ENCODE peak calls at places on chromosomes 5 and 9, in six cellular contexts. I, Z, A, V, S and P are unnamed samples.
A peak's percentile ranks its signal among the peaks of the same experiment; 100 is the strongest.

GRCh38 chr9:127207734-127208410 is 56.7 kb upstream of the GARNL3 start:
- DNase-seq in Z (no peak), V (no peak), I (no peak), S (no peak), A (no peak), P (no peak)

GRCh38 chr5:105146867-105147266 is 1584.3 kb upstream of the NUDT12 start:
- DNase-seq in I (no peak), V (no peak), Z (no peak), A (peak; percentile 47), S (peak; percentile 37), P (no peak)

GRCh38 chr9:91094324-91095083 is 267.2 kb downstream of the AUH start:
- DNase-seq in A (no peak), I (no peak), S (no peak), V (no peak), Z (no peak), P (no peak)

GRCh38 chr5:50874277-50874984 is 208.0 kb downstream of the PARP8 start:
- DNase-seq in A (peak; percentile 12), V (no peak), Z (no peak), I (no peak), S (peak; percentile 45), P (no peak)

GRCh38 chr5:175694371-175695160 is 36.7 kb downstream of the HRH2 start:
- DNase-seq in S (no peak), I (no peak), A (no peak), V (no peak), Z (no peak), P (no peak)

GRCh38 chr9:70602364-70603019 is 188.0 kb upstream of the KLF9 start:
- DNase-seq in S (peak; percentile 78), A (peak; percentile 93), V (peak; percentile 53), Z (peak; percentile 58), I (peak; percentile 68), P (peak; percentile 91)

GRCh38 chr5:57676228-57677098 is 193.9 kb upstream of the ACTBL2 start:
- DNase-seq in A (no peak), S (no peak), I (no peak), Z (no peak), V (no peak), P (peak; percentile 76)

GRCh38 chr9:135997070-135998012 is 36.2 kb upstream of the UBAC1 start:
- DNase-seq in I (no peak), S (no peak), V (no peak), Z (no peak), A (no peak), P (no peak)

GRCh38 chr5:150159741-150160179 is 4.1 kb upstream of the PDGFRB start:
- DNase-seq in I (no peak), S (peak; percentile 19), Z (no peak), A (peak; percentile 91), V (no peak), P (peak; percentile 87)

GRCh38 chr9:29556317-29556716 is 1983.0 kb upstream of the C9orf72 start:
- DNase-seq in I (no peak), A (peak; percentile 36), V (no peak), Z (no peak), S (peak; percentile 20), P (no peak)

GRCh38 chr5:149576021-149576420 is 5.3 kb upstream of the ARHGEF37 start:
- DNase-seq in V (no peak), A (no peak), Z (no peak), I (no peak), S (no peak), P (no peak)

GRCh38 chr9:109161471-109161870 is 5.6 kb downstream of the FRRS1L start:
- DNase-seq in S (no peak), I (no peak), V (no peak), A (no peak), Z (no peak), P (no peak)

GRCh38 chr5:23820764-23821471 is 313.5 kb downstream of the PRDM9 start:
- DNase-seq in A (peak; percentile 56), I (no peak), Z (no peak), V (no peak), S (peak; percentile 60), P (peak; percentile 1)

GRCh38 chr5:108259306-108259705 is 122.6 kb downstream of the FBXL17 start:
- DNase-seq in V (no peak), Z (no peak), A (peak; percentile 52), S (peak; percentile 62), I (no peak), P (peak; percentile 53)

GRCh38 chr5:61162832-61163567 is 732 bp upstream of the SMIM15 start:
- DNase-seq in A (peak; percentile 49), Z (no peak), V (no peak), I (no peak), S (peak; percentile 8), P (peak; percentile 36)

GRCh38 chr5:80231243-80231642 is 24.6 kb downstream of the SERINC5 start:
- DNase-seq in Z (no peak), A (peak; percentile 52), I (no peak), S (no peak), V (no peak), P (peak; percentile 90)

GRCh38 chr9:5499889-5500398 is 10.4 kb upstream of the PDCD1LG2 start:
- DNase-seq in V (no peak), A (peak; percentile 42), S (no peak), Z (no peak), I (no peak), P (peak; percentile 68)

GRCh38 chr5:38259062-38259857 is 901 bp downstream of the EGFLAM start:
- DNase-seq in V (no peak), I (no peak), S (no peak), Z (no peak), A (no peak), P (no peak)

GRCh38 chr9:121312169-121312568 is 44.2 kb downstream of the GSN start:
- DNase-seq in Z (no peak), V (no peak), I (no peak), A (no peak), S (no peak), P (no peak)
- H3K14ac ChIP-seq in Z (no peak overlapping the region), V (no peak overlapping the region), I (no peak overlapping the region), A (no peak overlapping the region), S (no peak overlapping the region), P (no peak overlapping the region)

GRCh38 chr9:88773627-88774244 is 217.5 kb upstream of the S1PR3 start:
- DNase-seq in I (no peak), S (no peak), A (peak; percentile 83), V (no peak), Z (no peak), P (peak; percentile 63)
- H3K4me1 ChIP-seq in I (no peaks in the 10 kb centered on the region), S (peaks cover 31% of the 10 kb centered on the region), A (peaks cover 21% of the 10 kb centered on the region), V (peaks cover 37% of the 10 kb centered on the region), Z (no peaks in the 10 kb centered on the region), P (peaks cover 36% of the 10 kb centered on the region)

DNA sequence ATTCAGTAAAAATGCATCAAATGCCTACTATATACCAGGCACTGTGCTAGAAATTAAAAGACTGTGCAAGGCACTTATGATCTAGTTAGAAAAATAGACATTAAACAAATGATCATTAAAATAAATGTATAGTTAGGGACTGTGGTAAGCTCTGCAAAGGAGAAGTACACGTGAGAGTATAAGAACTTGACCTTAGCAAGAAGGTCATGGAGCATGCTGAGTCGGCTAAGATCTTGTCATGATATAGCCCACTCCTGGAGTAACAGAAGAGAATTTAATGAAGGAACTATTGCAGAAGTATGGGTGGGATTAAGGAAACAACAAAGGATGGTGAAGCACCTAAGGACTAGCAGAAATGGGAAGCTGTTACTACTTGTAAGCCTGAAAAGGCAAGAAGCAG is 23.5 kb upstream of the SAP30L start:
- DNase-seq in S (no peak), A (no peak), Z (no peak), V (no peak), I (no peak), P (no peak)
- H3K14ac ChIP-seq in S (no peak overlapping the region), A (no peak overlapping the region), Z (no peak overlapping the region), V (no peak overlapping the region), I (no peak overlapping the region), P (no peak overlapping the region)

GRCh38 chr5:159345336-159345735 is 15.0 kb upstream of the IL12B start:
- DNase-seq in V (no peak), S (peak; percentile 4), A (no peak), I (no peak), Z (no peak), P (no peak)
- H3K4me1 ChIP-seq in V (no peaks in the 10 kb centered on the region), S (no peaks in the 10 kb centered on the region), A (no peaks in the 10 kb centered on the region), I (peaks cover 3% of the 10 kb centered on the region), Z (no peaks in the 10 kb centered on the region), P (peaks cover 2% of the 10 kb centered on the region)

GRCh38 chr9:37551888-37552287 is 24.3 kb downstream of the FBXO10 start:
- DNase-seq in Z (no peak), S (no peak), A (no peak), I (no peak), V (no peak), P (no peak)
- H3K14ac ChIP-seq in Z (no peak overlapping the region), S (no peak overlapping the region), A (no peak overlapping the region), I (no peak overlapping the region), V (no peak overlapping the region), P (no peak overlapping the region)

DNA sequence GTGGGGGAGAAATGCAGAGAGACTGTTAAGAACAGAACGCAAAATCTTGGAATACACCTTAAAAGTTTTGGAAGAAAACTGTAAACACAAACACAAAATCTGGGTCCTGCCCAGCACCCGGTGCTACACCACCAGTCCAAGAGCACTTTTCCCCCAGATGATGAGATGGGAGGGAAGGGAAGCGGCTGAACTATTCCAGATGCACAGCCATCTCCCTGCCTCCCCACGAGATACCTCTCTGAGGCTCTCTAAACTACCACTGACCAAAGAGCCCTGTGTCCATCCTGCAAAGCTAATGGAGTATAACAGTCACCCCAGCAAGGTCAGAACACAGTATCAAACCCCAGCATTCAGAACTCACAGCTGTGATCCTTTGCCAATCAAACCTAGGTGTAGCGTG is 8.0 kb downstream of the SPARC start:
- DNase-seq in I (no peak), S (no peak), V (no peak), A (peak; percentile 32), Z (no peak), P (peak; percentile 4)
- H3K4me1 ChIP-seq in I (peaks cover 11% of the 10 kb centered on the region), S (peaks cover 24% of the 10 kb centered on the region), V (peaks cover 36% of the 10 kb centered on the region), A (peaks cover 32% of the 10 kb centered on the region), Z (peaks cover 9% of the 10 kb centered on the region), P (peaks cover 63% of the 10 kb centered on the region)

DNA sequence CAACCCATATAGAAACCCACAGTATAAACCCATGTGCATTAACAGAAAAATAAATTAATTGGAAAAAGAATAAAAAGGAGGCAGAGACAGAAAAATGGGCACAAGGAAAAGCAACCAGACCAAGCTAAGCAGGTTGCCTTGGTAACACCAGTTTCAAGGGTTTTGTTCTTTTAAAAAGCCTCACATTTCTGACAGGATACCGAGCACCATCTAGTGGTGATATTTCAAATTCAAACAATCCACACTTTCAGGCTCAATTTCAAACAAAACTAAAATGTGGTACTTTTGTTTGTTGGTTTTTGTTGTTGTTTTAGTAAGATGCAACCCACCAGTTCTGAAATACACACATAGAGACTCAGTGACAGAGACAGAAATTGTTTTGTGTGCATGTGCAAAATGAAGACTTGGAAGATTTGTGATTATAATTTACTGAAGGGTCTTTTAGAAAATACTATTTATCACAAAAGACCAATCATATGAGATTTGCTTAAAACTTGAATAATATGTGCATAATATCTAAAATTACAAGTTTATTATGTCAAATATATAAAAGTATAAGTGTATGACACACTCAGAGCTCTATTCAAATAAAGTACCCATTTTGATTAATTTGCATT is 318.2 kb downstream of the SLCO4C1 start:
- DNase-seq in Z (no peak), V (peak; percentile 56), A (peak; percentile 65), S (peak; percentile 73), I (no peak), P (peak; percentile 13)
- H3K14ac ChIP-seq in Z (no peak overlapping the region), V (no peak overlapping the region), A (no peak overlapping the region), S (no peak overlapping the region), I (no peak overlapping the region), P (no peak overlapping the region)

GRCh38 chr9:21708846-21709245 is 93.6 kb upstream of the MTAP start:
- DNase-seq in S (no peak), I (no peak), V (no peak), A (no peak), Z (no peak), P (no peak)
- H3K4me1 ChIP-seq in S (no peaks in the 10 kb centered on the region), I (no peaks in the 10 kb centered on the region), V (peaks cover 13% of the 10 kb centered on the region), A (peaks cover 2% of the 10 kb centered on the region), Z (no peaks in the 10 kb centered on the region), P (peaks cover 6% of the 10 kb centered on the region)